ENCODE peak calls at places on chromosomes 5 and 9, in eight cellular contexts. A is neural progenitor cell; O is activated naive CD8-positive, alpha-beta T cell treated with anti-CD3 and anti-CD28 coated beads for 36 hours; F is RPMI7951; V is AG08396; S is stimulated activated naive CD8-positive, alpha-beta T cell treated with anti-CD3 and anti-CD28 coated beads, Interleukin-15, Interleukin-2, amounts not matched to agents 100 U/mL and 50 U/mL, for 24 hours; W is NCI-H748 treated with DMSO at 0.1 percent for 48 hours; M is GM04503. I is an unnamed sample.

GRCh38 chr9:89213481-89213880 is 34.9 kb upstream of the SHC3 start:
- DNase-seq in V (no peak), F (no peak), A (no peak), S (no peak), M (no peak), O (no peak), W (no peak), I (no peak)

GRCh38 chr5:19855453-19855852 is 132.5 kb downstream of the CDH18 start:
- DNase-seq in V (no peak), S (no peak), W (peak), A (no peak), M (no peak), F (no peak), O (no peak), I (peak)

GRCh38 chr9:37348917-37349316 is 73.6 kb upstream of the GRHPR start:
- DNase-seq in W (no peak), V (no peak), M (no peak), O (no peak), F (no peak), S (no peak), A (no peak), I (no peak)

GRCh38 chr9:82565188-82565966 is 497.6 kb downstream of the RASEF start:
- DNase-seq in S (no peak), M (no peak), O (no peak), W (no peak), V (no peak), F (no peak), A (peak), I (no peak)

GRCh38 chr5:57684299-57684702 is 201.7 kb upstream of the ACTBL2 start:
- DNase-seq in F (no peak), A (no peak), S (no peak), V (no peak), M (no peak), O (no peak), W (no peak), I (no peak)

GRCh38 chr5:138354926-138355378 is 2.5 kb downstream of the KDM3B start:
- DNase-seq in F (peak), O (peak), V (peak), W (peak), A (peak), M (peak), S (peak), I (no peak)

GRCh38 chr5:113212244-113212920 is 222.4 kb downstream of the TSSK1B start:
- DNase-seq in V (no peak), O (no peak), A (no peak), F (peak), S (no peak), W (no peak), M (no peak), I (no peak)

GRCh38 chr5:78345485-78345884 is 14.9 kb upstream of the SCAMP1 start:
- DNase-seq in O (no peak), A (no peak), V (peak), S (no peak), F (no peak), W (no peak), M (peak), I (no peak)

GRCh38 chr9:120326076-120326693 is 253.8 kb downstream of the CDK5RAP2 start:
- DNase-seq in W (no peak), F (peak), O (no peak), A (no peak), S (no peak), V (no peak), M (no peak), I (no peak)

GRCh38 chr5:148912714-148913398 is 86.4 kb downstream of the ADRB2 start:
- DNase-seq in M (peak), F (peak), S (no peak), V (peak), A (peak), W (no peak), O (no peak), I (no peak)

GRCh38 chr9:95224371-95225015 is 93.0 kb downstream of the FANCC start:
- DNase-seq in S (no peak), O (no peak), A (no peak), F (no peak), W (no peak), V (no peak), M (no peak), I (no peak)